ENCODE peak calls at places on chromosomes 2 and 18, in four cellular contexts. J is B cell, Y is ascending aorta, E is A549. U is an unnamed sample.

GRCh38 chr2:226184940-226185575 is 614.6 kb downstream of the IRS1 start:
- DNase-seq in J (no peak), Y (no peak), E (peak), U (no peak)

GRCh38 chr2:130920417-130921030 is 83.8 kb downstream of the ARHGEF4 start:
- DNase-seq in J (peak), Y (no peak), E (peak), U (peak)

GRCh38 chr18:75334869-75335268 is 92.6 kb downstream of the SMIM21 start:
- DNase-seq in J (no peak), Y (no peak), E (no peak), U (no peak)

GRCh38 chr18:73232933-73233332 is 365.1 kb upstream of the NETO1 start:
- DNase-seq in J (no peak), Y (no peak), E (no peak), U (no peak)

GRCh38 chr18:10239138-10239537 is 215.3 kb upstream of the APCDD1 start:
- DNase-seq in J (no peak), Y (no peak), E (no peak), U (no peak)

GRCh38 chr2:54897420-54898310 is 152.6 kb downstream of the RTN4 start:
- DNase-seq in J (no peak), Y (no peak), E (no peak), U (no peak)

GRCh38 chr2:26694001-26694400 is 1.5 kb downstream of the KCNK3 start:
- DNase-seq in J (no peak), Y (no peak), E (no peak), U (no peak)

GRCh38 chr18:79577451-79578395 is 101.9 kb upstream of the CTDP1 start:
- DNase-seq in J (peak), Y (no peak), E (no peak), U (no peak)

GRCh38 chr2:21404827-21405625 is 281.3 kb downstream of the TDRD15 start:
- DNase-seq in J (no peak), Y (no peak), E (no peak), U (no peak)

GRCh38 chr2:210086930-210087329 is 84.3 kb downstream of the KANSL1L start:
- DNase-seq in J (no peak), Y (no peak), E (no peak), U (no peak)

GRCh38 chr18:9779630-9780029 is 71.5 kb downstream of the RAB31 start:
- DNase-seq in J (no peak), Y (no peak), E (peak), U (no peak)

GRCh38 chr2:75289771-75290170 is 90.5 kb upstream of the TACR1 start:
- DNase-seq in J (no peak), Y (no peak), E (no peak), U (no peak)

GRCh38 chr2:161327582-161327981 is 19.4 kb downstream of the PSMD14 start:
- DNase-seq in J (no peak), Y (no peak), E (no peak), U (no peak)

GRCh38 chr2:23603581-23603980 is 218.6 kb downstream of the KLHL29 start:
- DNase-seq in J (no peak), Y (no peak), E (no peak), U (no peak)

GRCh38 chr18:76572517-76573247 is 77.6 kb upstream of the ZNF516 start:
- DNase-seq in J (no peak), Y (no peak), E (peak), U (no peak)

GRCh38 chr2:140695163-140695562 is 1435.7 kb downstream of the LRP1B start:
- DNase-seq in J (no peak), Y (no peak), E (peak), U (no peak)
- TF ChIP-seq CTCF in J (no peak), Y (no peak), E (no peak), U (no peak)

GRCh38 chr18:8507361-8507760 is 101.9 kb upstream of the RAB12 start:
- DNase-seq in J (no peak), Y (no peak), E (peak), U (no peak)
- TF ChIP-seq CTCF in J (no peak), Y (no peak), E (no peak), U (peak)

GRCh38 chr2:84492571-84492970 is 23.7 kb upstream of the DNAH6 start:
- DNase-seq in J (no peak), Y (no peak), E (no peak), U (no peak)
- TF ChIP-seq CTCF in J (no peak), Y (no peak), E (peak), U (no peak)

GRCh38 chr18:474416-474815 is 26.1 kb downstream of the COLEC12 start:
- DNase-seq in J (no peak), Y (no peak), E (no peak), U (no peak)

GRCh38 chr18:475202-475624 is 25.3 kb downstream of the COLEC12 start:
- DNase-seq in J (no peak), Y (no peak), E (no peak), U (no peak)

GRCh38 chr18:478679-479078 is 21.8 kb downstream of the COLEC12 start:
- DNase-seq in J (no peak), Y (no peak), E (no peak), U (no peak)

GRCh38 chr18:476368-476767 is 24.1 kb downstream of the COLEC12 start:
- DNase-seq in J (no peak), Y (no peak), E (no peak), U (no peak)

DNA sequence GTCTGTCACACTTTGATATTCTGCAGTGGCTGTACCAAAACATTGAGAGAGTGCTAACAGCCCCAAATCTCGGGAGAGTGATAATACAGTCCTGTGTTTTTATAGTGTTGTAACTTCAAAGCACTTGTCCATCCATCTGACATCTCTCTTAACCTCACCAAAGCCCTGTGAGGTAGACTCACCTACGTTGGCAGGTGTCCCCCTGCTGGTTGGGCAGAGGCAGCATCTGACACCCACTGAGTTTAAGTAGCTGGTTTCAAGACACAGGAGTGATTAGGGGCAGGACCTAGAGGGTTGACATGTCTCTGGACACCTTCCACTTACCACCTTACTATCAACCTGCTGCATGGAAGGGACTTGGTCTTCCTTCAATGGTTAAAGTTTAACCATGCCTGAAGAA is 22.9 kb downstream of the COLEC12 start:
- DNase-seq in J (no peak), Y (no peak), E (peak), U (no peak)
- TF ChIP-seq CTCF in J (peak), Y (no peak), E (no peak), U (peak)